ENCODE peak calls at places on chromosomes 7 and 10, in seven cellular contexts. M, K, W, O, C, S and G are unnamed samples.

GRCh38 chr7:102836206-102836938 is 76.4 kb upstream of the LRRC17 start:
- DNase-seq in S (no peak), M (peak), C (no peak), W (no peak), K (peak), O (no peak), G (no peak)

GRCh38 chr7:43592321-43592720 is 9.4 kb downstream of the STK17A start:
- DNase-seq in W (no peak), M (no peak), O (no peak), K (no peak), C (no peak), S (no peak), G (no peak)

GRCh38 chr7:471191-471865 is 48.3 kb downstream of the PDGFA start:
- DNase-seq in S (no peak), C (no peak), K (no peak), O (no peak), M (no peak), W (no peak), G (no peak)

GRCh38 chr10:124225468-124226270 is 132.3 kb upstream of the CHST15 start:
- DNase-seq in O (peak), C (no peak), M (no peak), S (no peak), K (no peak), W (peak), G (no peak)

GRCh38 chr10:132577350-132578005 is 39.9 kb downstream of the INPP5A start:
- DNase-seq in O (no peak), W (peak), C (no peak), K (no peak), S (peak), M (no peak), G (no peak)

GRCh38 chr7:126557271-126557670 is 695.5 kb downstream of the GRM8 start:
- DNase-seq in W (no peak), C (no peak), K (no peak), S (no peak), O (peak), M (no peak), G (no peak)

GRCh38 chr7:142477079-142477651 is 219.3 kb upstream of the PRSS58 start:
- DNase-seq in W (no peak), K (peak), C (no peak), S (no peak), O (no peak), M (peak), G (no peak)

GRCh38 chr10:128078136-128078969 is 47.9 kb downstream of the MKI67 start:
- DNase-seq in K (peak), S (peak), M (peak), C (no peak), O (peak), W (no peak), G (peak)

GRCh38 chr7:13673290-13673689 is 316.2 kb downstream of the ETV1 start:
- DNase-seq in S (no peak), M (no peak), K (no peak), W (no peak), C (no peak), O (no peak), G (no peak)

GRCh38 chr7:110179037-110179436 is 911.9 kb upstream of the LRRN3 start:
- DNase-seq in W (no peak), C (no peak), K (peak), M (no peak), O (no peak), S (no peak), G (no peak)

GRCh38 chr7:20959281-20959680 is 172.6 kb upstream of the SP8 start:
- DNase-seq in S (no peak), M (no peak), C (no peak), K (no peak), O (no peak), W (no peak), G (no peak)

GRCh38 chr7:101915000-101915399 is 97.6 kb downstream of the CUX1 start:
- DNase-seq in W (peak), K (no peak), O (no peak), M (no peak), S (peak), C (no peak), G (no peak)

GRCh38 chr7:92266415-92267241 is 20.9 kb downstream of the ANKIB1 start:
- DNase-seq in S (no peak), C (no peak), O (no peak), W (no peak), K (no peak), M (peak), G (no peak)

GRCh38 chr7:28173531-28173930 is 7.1 kb downstream of the JAZF1 start:
- DNase-seq in M (no peak), W (no peak), S (no peak), O (no peak), C (no peak), K (no peak), G (no peak)

GRCh38 chr10:93296151-93296550 is 186.0 kb downstream of the MYOF start:
- DNase-seq in O (no peak), W (no peak), C (no peak), K (no peak), S (no peak), M (no peak), G (no peak)

GRCh38 chr10:43692051-43692825 is 43.6 kb upstream of the ZNF32 start:
- DNase-seq in K (no peak), M (peak), W (no peak), S (no peak), O (no peak), C (no peak), G (no peak)

GRCh38 chr10:4351723-4352565 is 474.1 kb upstream of the AKR1E2 start:
- DNase-seq in W (no peak), M (no peak), O (no peak), C (no peak), K (no peak), S (no peak), G (no peak)